ENCODE peak calls at places on chromosomes 6 and 20, in five cellular contexts. E is left cardiac atrium, K is ELF-1, Y is EL, U is fibroblast of pulmonary artery. B is an unnamed sample.

GRCh38 chr6:37481793-37482192 is 17.9 kb downstream of the CCDC167 start:
- DNase-seq in Y (no peak), E (no peak), K (no peak), U (no peak), B (no peak)

GRCh38 chr20:15047100-15047499 is 709.7 kb upstream of the FLRT3 start:
- DNase-seq in E (no peak), U (no peak), Y (no peak), K (no peak), B (no peak)

GRCh38 chr6:125981566-125982185 is 4.7 kb upstream of the TRMT11 start:
- DNase-seq in Y (no peak), K (no peak), U (no peak), E (no peak), B (no peak)

GRCh38 chr20:45782890-45783289 is 8.8 kb downstream of the WFDC3 start:
- DNase-seq in U (no peak), Y (peak), E (no peak), K (no peak), B (no peak)

GRCh38 chr20:51275816-51276215 is 252.9 kb upstream of the KCNG1 start:
- DNase-seq in Y (peak), K (no peak), U (peak), E (no peak), B (no peak)

GRCh38 chr6:87702589-87702945 is 534 bp upstream of the AKIRIN2 start:
- DNase-seq in E (no peak), U (peak), Y (peak), K (no peak), B (no peak)

GRCh38 chr20:25624500-25624939 is 706 bp upstream of the NANP start:
- DNase-seq in K (no peak), E (no peak), U (no peak), Y (no peak), B (no peak)

GRCh38 chr20:6583134-6583738 is 184.2 kb upstream of the BMP2 start:
- DNase-seq in K (peak), Y (peak), E (peak), U (peak), B (no peak)

GRCh38 chr20:20752712-20753111 is 40.3 kb upstream of the RALGAPA2 start:
- DNase-seq in Y (no peak), U (peak), E (no peak), K (no peak), B (no peak)

GRCh38 chr6:116767715-116768114 is 2.2 kb upstream of the FAM162B start:
- DNase-seq in E (no peak), Y (no peak), K (no peak), U (no peak), B (no peak)

GRCh38 chr6:21955196-21955595 is 341.6 kb downstream of the PRL start:
- DNase-seq in E (no peak), K (no peak), U (no peak), Y (no peak), B (no peak)

GRCh38 chr6:223763-224162 is 68.5 kb upstream of the DUSP22 start:
- DNase-seq in E (no peak), K (no peak), U (no peak), Y (no peak), B (no peak)

GRCh38 chr6:52548353-52548713 is 28.5 kb downstream of the TRAM2 start:
- DNase-seq in Y (no peak), K (no peak), E (no peak), U (no peak), B (no peak)

GRCh38 chr6:80335061-80335660 is 228.7 kb downstream of the BCKDHB start:
- DNase-seq in E (no peak), K (no peak), U (peak), Y (no peak), B (no peak)

GRCh38 chr6:32886674-32887383 is 32.8 kb downstream of the PSMB9 start:
- DNase-seq in K (no peak), Y (peak), E (no peak), U (peak), B (no peak)

GRCh38 chr6:169858935-169859351 is 107.5 kb downstream of the ERMARD start:
- DNase-seq in E (no peak), K (no peak), Y (no peak), U (no peak), B (no peak)

GRCh38 chr6:12355354-12355753 is 65.2 kb downstream of the EDN1 start:
- DNase-seq in U (no peak), Y (no peak), E (no peak), K (no peak), B (no peak)

GRCh38 chr6:32982702-32983492 is 14.5 kb downstream of the BRD2 start:
- DNase-seq in U (no peak), E (no peak), K (no peak), Y (peak), B (no peak)

GRCh38 chr6:122798099-122798641 is 9.1 kb downstream of the SMPDL3A start:
- DNase-seq in U (peak), K (no peak), Y (peak), E (no peak), B (no peak)

GRCh38 chr6:163406320-163406719 is 8.2 kb upstream of the QKI start:
- DNase-seq in Y (no peak), U (no peak), E (no peak), K (no peak), B (no peak)

GRCh38 chr20:52923123-52923543 is 49.0 kb upstream of the TSHZ2 start:
- DNase-seq in Y (peak), K (no peak), U (peak), E (no peak), B (no peak)

GRCh38 chr6:22363166-22363965 is 66.5 kb upstream of the PRL start:
- DNase-seq in E (no peak), K (peak), U (no peak), Y (no peak), B (no peak)

GRCh38 chr6:141421378-141421777 is 711.3 kb upstream of the GJE1 start:
- DNase-seq in U (peak), E (no peak), Y (peak), K (no peak), B (no peak)

GRCh38 chr6:6588924-6589696 is 590 bp downstream of the LY86 start:
- DNase-seq in Y (no peak), E (no peak), K (no peak), U (no peak), B (no peak)

GRCh38 chr6:123276439-123277045 is 280.5 kb downstream of the CLVS2 start:
- DNase-seq in K (peak), E (no peak), U (no peak), Y (no peak), B (no peak)

GRCh38 chr6:151027295-151027747 is 161.8 kb downstream of the MTHFD1L start:
- DNase-seq in U (no peak), E (no peak), K (no peak), Y (no peak), B (no peak)

GRCh38 chr6:958531-958930 is 265.6 kb upstream of the EXOC2 start:
- DNase-seq in U (no peak), K (peak), Y (peak), E (no peak), B (no peak)

GRCh38 chr6:95767897-95768463 is 190.6 kb downstream of the MANEA start:
- DNase-seq in Y (no peak), E (no peak), U (no peak), K (no peak), B (no peak)

GRCh38 chr6:24845578-24845977 is 46.9 kb upstream of the ARMH2 start:
- DNase-seq in E (no peak), U (no peak), K (no peak), Y (no peak), B (no peak)

GRCh38 chr6:122869437-122870024 is 80.5 kb downstream of the SMPDL3A start:
- DNase-seq in K (peak), U (peak), Y (peak), E (no peak), B (no peak)

GRCh38 chr6:21997414-21998037 is 299.3 kb downstream of the PRL start:
- DNase-seq in Y (no peak), K (no peak), U (peak), E (no peak), B (no peak)

GRCh38 chr20:24999568-24999967 is 7.0 kb upstream of the APMAP start:
- DNase-seq in K (no peak), U (no peak), E (no peak), Y (no peak), B (no peak)